ENCODE peak calls at places on chromosome 7, in eight cellular contexts. P, M, B, A, K, F, O and X are unnamed samples. For H3K36me3, the result is how much of the 10 kb centered on the place peaks cover.

GRCh38 chr7:5629941-5630340 is 151.5 kb downstream of the RNF216 start:
- DNase-seq in P (no peak), M (no peak), B (no peak), A (no peak), K (peak), F (peak), O (no peak), X (no peak)

GRCh38 chr7:84510501-84510900 is 315.9 kb upstream of the SEMA3A start:
- DNase-seq in P (no peak), M (no peak), B (no peak), A (no peak), K (peak), F (no peak), O (no peak), X (no peak)

GRCh38 chr7:121752706-121753105 is 120.3 kb upstream of the PTPRZ1 start:
- DNase-seq in P (peak), M (no peak), B (no peak), A (no peak), K (peak), F (no peak), O (no peak), X (no peak)

GRCh38 chr7:43314379-43315158 is 202.1 kb downstream of the HECW1 start:
- DNase-seq in P (no peak), M (no peak), B (no peak), A (peak), K (no peak), F (no peak), O (no peak), X (no peak)

GRCh38 chr7:29306276-29307036 is 111.9 kb downstream of the CHN2 start:
- DNase-seq in P (no peak), M (no peak), B (no peak), A (no peak), K (no peak), F (no peak), O (no peak), X (no peak)

GRCh38 chr7:135976312-135977019 is 693 bp downstream of the MTPN start:
- DNase-seq in P (peak), M (no peak), B (peak), A (peak), K (no peak), F (no peak), O (no peak), X (no peak)

GRCh38 chr7:80134105-80134535 is 511 bp upstream of the GNAI1 start:
- DNase-seq in P (no peak), M (no peak), B (no peak), A (no peak), K (no peak), F (no peak), O (no peak), X (no peak)

GRCh38 chr7:20241491-20242261 is 24.5 kb upstream of the MACC1 start:
- DNase-seq in P (no peak), M (no peak), B (no peak), A (peak), K (peak), F (no peak), O (no peak), X (no peak)

GRCh38 chr7:154767194-154767593 is 235.7 kb downstream of the PAXIP1 start:
- DNase-seq in P (no peak), M (no peak), B (no peak), A (no peak), K (peak), F (no peak), O (no peak), X (no peak)

GRCh38 chr7:28714452-28715120 is 243.5 kb downstream of the TRIL start:
- DNase-seq in P (no peak), M (no peak), B (no peak), A (no peak), K (no peak), F (no peak), O (no peak), X (no peak)

GRCh38 chr7:105149827-105150226 is 135.8 kb downstream of the KMT2E start:
- DNase-seq in P (no peak), M (no peak), B (no peak), A (no peak), K (peak), F (no peak), O (no peak), X (no peak)

GRCh38 chr7:79785556-79785955 is 332.1 kb upstream of the MAGI2 start:
- DNase-seq in P (no peak), M (no peak), B (no peak), A (no peak), K (peak), F (no peak), O (no peak), X (no peak)

GRCh38 chr7:49483142-49483541 is 290.3 kb upstream of the VWC2 start:
- DNase-seq in P (peak), M (no peak), B (peak), A (no peak), K (no peak), F (no peak), O (no peak), X (no peak)

GRCh38 chr7:95549818-95550529 is 46.3 kb downstream of the PDK4 start:
- DNase-seq in P (no peak), M (peak), B (peak), A (no peak), K (peak), F (no peak), O (peak), X (peak)

GRCh38 chr7:45661302-45661995 is 87.3 kb downstream of the ADCY1 start:
- DNase-seq in P (no peak), M (no peak), B (no peak), A (no peak), K (no peak), F (no peak), O (no peak), X (no peak)

GRCh38 chr7:112594397-112594796 is 113.6 kb downstream of the LSMEM1 start:
- DNase-seq in P (no peak), M (no peak), B (no peak), A (no peak), K (peak), F (no peak), O (no peak), X (no peak)

GRCh38 chr7:129271500-129272355 is 46.9 kb downstream of the AHCYL2 start:
- DNase-seq in P (peak), M (no peak), B (peak), A (peak), K (peak), F (peak), O (no peak), X (no peak)

GRCh38 chr7:127346575-127347256 is 45.8 kb downstream of the ZNF800 start:
- DNase-seq in P (no peak), M (no peak), B (no peak), A (no peak), K (no peak), F (no peak), O (no peak), X (no peak)

GRCh38 chr7:23618241-23618640 is 21.1 kb downstream of the CCDC126 start:
- DNase-seq in P (no peak), M (no peak), B (no peak), A (no peak), K (peak), F (no peak), O (no peak), X (no peak)

GRCh38 chr7:55173671-55174070 is 154.9 kb downstream of the EGFR start:
- DNase-seq in P (no peak), M (no peak), B (no peak), A (no peak), K (no peak), F (no peak), O (no peak), X (no peak)

GRCh38 chr7:55174856-55175255 is 156.0 kb downstream of the EGFR start:
- DNase-seq in P (no peak), M (no peak), B (no peak), A (no peak), K (no peak), F (no peak), O (no peak), X (no peak)

GRCh38 chr7:55172881-55173609 is 154.2 kb downstream of the EGFR start:
- DNase-seq in P (no peak), M (no peak), B (no peak), A (no peak), K (no peak), F (no peak), O (no peak), X (no peak)

GRCh38 chr7:55172161-55172560 is 153.3 kb downstream of the EGFR start:
- DNase-seq in P (no peak), M (no peak), B (no peak), A (no peak), K (no peak), F (no peak), O (no peak), X (no peak)

DNA sequence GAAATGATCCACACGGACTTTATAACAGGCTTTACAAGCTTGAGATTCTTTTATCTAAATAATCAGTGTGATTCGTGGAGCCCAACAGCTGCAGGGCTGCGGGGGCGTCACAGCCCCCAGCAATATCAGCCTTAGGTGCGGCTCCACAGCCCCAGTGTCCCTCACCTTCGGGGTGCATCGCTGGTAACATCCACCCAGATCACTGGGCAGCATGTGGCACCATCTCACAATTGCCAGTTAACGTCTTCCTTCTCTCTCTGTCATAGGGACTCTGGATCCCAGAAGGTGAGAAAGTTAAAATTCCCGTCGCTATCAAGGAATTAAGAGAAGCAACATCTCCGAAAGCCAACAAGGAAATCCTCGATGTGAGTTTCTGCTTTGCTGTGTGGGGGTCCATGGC is 155.6 kb downstream of the EGFR start:
- DNase-seq in P (no peak), M (no peak), B (no peak), A (no peak), K (no peak), F (no peak), O (no peak), X (no peak)
- H3K36me3 ChIP-seq in P (under half), M (under half), B (under half), A (under half), K (under half), F (under half), O (under half), X (half or more)

GRCh38 chr7:139589474-139589873 is 66.0 kb downstream of the CLEC2L start:
- DNase-seq in P (no peak), M (no peak), B (no peak), A (no peak), K (no peak), F (no peak), O (no peak), X (no peak)
- H3K36me3 ChIP-seq in P (under half), M (half or more), B (under half), A (under half), K (under half), F (under half), O (under half), X (half or more)

GRCh38 chr7:143305423-143306070 is 10.4 kb upstream of the CLCN1 start:
- DNase-seq in P (peak), M (no peak), B (peak), A (no peak), K (peak), F (peak), O (peak), X (peak)
- H3K36me3 ChIP-seq in P (half or more), M (half or more), B (under half), A (under half), K (under half), F (half or more), O (under half), X (half or more)

GRCh38 chr7:77600952-77601351 is 63.9 kb downstream of the PTPN12 start:
- DNase-seq in P (no peak), M (no peak), B (no peak), A (no peak), K (no peak), F (no peak), O (no peak), X (no peak)
- H3K36me3 ChIP-seq in P (under half), M (under half), B (under half), A (under half), K (under half), F (under half), O (under half), X (half or more)